ENCODE peak calls at places on chromosomes 6 and 20, in five cellular contexts. One of them, this sample, is unnamed.

GRCh38 chr6:118886641-118887040 is 7.3 kb upstream of the ASF1A start:
- DNase-seq in neuronal stem cell: no peak
- DNase-seq in neural crest cell: no peak
- DNase-seq in GM04504: no peak
- DNase-seq in HepG2: no peak
- DNase-seq in this sample: no peak

GRCh38 chr6:49326337-49326736 is 136.7 kb downstream of the MMUT start:
- DNase-seq in neural crest cell: no peak
- DNase-seq in GM04504: peak
- DNase-seq in neuronal stem cell: no peak
- DNase-seq in HepG2: no peak
- DNase-seq in this sample: no peak

GRCh38 chr6:127300411-127300810 is 33.7 kb downstream of the RNF146 start:
- DNase-seq in GM04504: peak
- DNase-seq in HepG2: no peak
- DNase-seq in neural crest cell: no peak
- DNase-seq in neuronal stem cell: no peak
- DNase-seq in this sample: no peak

GRCh38 chr6:134814076-134814709 is 135.7 kb downstream of the ALDH8A1 start:
- DNase-seq in neural crest cell: no peak
- DNase-seq in neuronal stem cell: no peak
- DNase-seq in HepG2: no peak
- DNase-seq in GM04504: no peak
- DNase-seq in this sample: no peak

GRCh38 chr20:4920131-4920530 is 81.2 kb downstream of the SLC23A2 start:
- DNase-seq in neural crest cell: no peak
- DNase-seq in GM04504: no peak
- DNase-seq in HepG2: no peak
- DNase-seq in neuronal stem cell: no peak
- DNase-seq in this sample: no peak

GRCh38 chr20:20643925-20644324 is 68.5 kb downstream of the RALGAPA2 start:
- DNase-seq in GM04504: no peak
- DNase-seq in neural crest cell: no peak
- DNase-seq in HepG2: no peak
- DNase-seq in neuronal stem cell: no peak
- DNase-seq in this sample: no peak

GRCh38 chr6:17714177-17714576 is 7.5 kb upstream of the NUP153 start:
- DNase-seq in GM04504: no peak
- DNase-seq in neuronal stem cell: no peak
- DNase-seq in HepG2: peak
- DNase-seq in neural crest cell: no peak
- DNase-seq in this sample: no peak

GRCh38 chr6:26578741-26579140 is 18.0 kb upstream of the ABT1 start:
- DNase-seq in GM04504: no peak
- DNase-seq in neuronal stem cell: no peak
- DNase-seq in HepG2: no peak
- DNase-seq in neural crest cell: no peak
- DNase-seq in this sample: no peak

GRCh38 chr6:55895972-55896371 is 20.6 kb upstream of the BMP5 start:
- DNase-seq in neuronal stem cell: no peak
- DNase-seq in GM04504: no peak
- DNase-seq in neural crest cell: no peak
- DNase-seq in HepG2: no peak
- DNase-seq in this sample: no peak

GRCh38 chr6:124535746-124536145 is 426.5 kb upstream of the RNF217 start:
- DNase-seq in GM04504: no peak
- DNase-seq in neuronal stem cell: no peak
- DNase-seq in HepG2: no peak
- DNase-seq in neural crest cell: no peak
- DNase-seq in this sample: no peak

GRCh38 chr6:154621611-154622010 is 111.1 kb upstream of the CNKSR3 start:
- DNase-seq in HepG2: no peak
- DNase-seq in neural crest cell: no peak
- DNase-seq in neuronal stem cell: no peak
- DNase-seq in GM04504: no peak
- DNase-seq in this sample: no peak

GRCh38 chr20:5172167-5172586 is 45.4 kb downstream of the CDS2 start:
- DNase-seq in HepG2: no peak
- DNase-seq in neuronal stem cell: no peak
- DNase-seq in neural crest cell: no peak
- DNase-seq in GM04504: no peak
- DNase-seq in this sample: no peak

GRCh38 chr20:46640044-46640443 is 11.2 kb downstream of the SLC13A3 start:
- DNase-seq in GM04504: no peak
- DNase-seq in neural crest cell: no peak
- DNase-seq in HepG2: no peak
- DNase-seq in neuronal stem cell: no peak
- DNase-seq in this sample: no peak

GRCh38 chr20:14761903-14762302 is 424.5 kb upstream of the FLRT3 start:
- DNase-seq in GM04504: no peak
- DNase-seq in neuronal stem cell: no peak
- DNase-seq in neural crest cell: no peak
- DNase-seq in HepG2: no peak
- DNase-seq in this sample: no peak

GRCh38 chr20:4592316-4593148 is 129.2 kb upstream of the PRND start:
- DNase-seq in neural crest cell: peak
- DNase-seq in GM04504: no peak
- DNase-seq in HepG2: peak
- DNase-seq in neuronal stem cell: peak
- DNase-seq in this sample: no peak

GRCh38 chr20:44135811-44136204 is 51.2 kb downstream of the JPH2 start:
- DNase-seq in GM04504: no peak
- DNase-seq in neural crest cell: no peak
- DNase-seq in HepG2: no peak
- DNase-seq in neuronal stem cell: no peak
- DNase-seq in this sample: no peak

GRCh38 chr6:104130343-104130742 is 729.4 kb downstream of the HACE1 start:
- DNase-seq in neural crest cell: no peak
- DNase-seq in GM04504: no peak
- DNase-seq in HepG2: no peak
- DNase-seq in neuronal stem cell: no peak
- DNase-seq in this sample: no peak

GRCh38 chr6:13297391-13297790 is 30.9 kb downstream of the TBC1D7 start:
- DNase-seq in neural crest cell: no peak
- DNase-seq in HepG2: no peak
- DNase-seq in neuronal stem cell: no peak
- DNase-seq in GM04504: no peak
- DNase-seq in this sample: no peak

GRCh38 chr6:163780993-163781392 is 366.5 kb downstream of the QKI start:
- DNase-seq in neural crest cell: peak
- DNase-seq in neuronal stem cell: peak
- DNase-seq in HepG2: no peak
- DNase-seq in GM04504: no peak
- DNase-seq in this sample: no peak

GRCh38 chr20:62136283-62137091 is 6.7 kb downstream of the PSMA7 start:
- DNase-seq in neuronal stem cell: no peak
- DNase-seq in HepG2: peak
- DNase-seq in GM04504: no peak
- DNase-seq in neural crest cell: peak
- DNase-seq in this sample: peak

GRCh38 chr20:34220581-34220980 is 20.6 kb upstream of the ASIP start:
- DNase-seq in GM04504: peak
- DNase-seq in neural crest cell: no peak
- DNase-seq in neuronal stem cell: no peak
- DNase-seq in HepG2: no peak
- DNase-seq in this sample: no peak